ENCODE peak calls at places on chromosomes 3 and 15, in four cellular contexts. F is fibroblast of pulmonary artery, Z is fibroblast of mammary gland, M is thyroid gland. Y is an unnamed sample.
A peak's percentile ranks its signal among the peaks of the same experiment; 100 is the strongest.

GRCh38 chr3:159624616-159625015 is 364.0 kb upstream of the IL12A start:
- DNase-seq in F (no peak), Z (no peak), M (no peak), Y (no peak)

GRCh38 chr15:78831229-78832207 is 20.3 kb upstream of the ADAMTS7 start:
- DNase-seq in F (no peak), Z (no peak), M (no peak), Y (no peak)

GRCh38 chr3:177733936-177734335 is 536.7 kb upstream of the TBL1XR1 start:
- DNase-seq in F (no peak), Z (no peak), M (no peak), Y (no peak)

GRCh38 chr3:72176537-72177041 is 391.6 kb upstream of the PROK2 start:
- DNase-seq in F (no peak), Z (no peak), M (no peak), Y (no peak)

GRCh38 chr3:28348286-28348636 is 260 bp upstream of the ZCWPW2 start:
- DNase-seq in F (no peak), Z (peak; percentile 95), M (no peak), Y (no peak)

GRCh38 chr3:487580-487979 is 291.0 kb downstream of the CHL1 start:
- DNase-seq in F (no peak), Z (peak; percentile 24), M (no peak), Y (no peak)

GRCh38 chr15:67176195-67176971 is 78.1 kb downstream of the AAGAB start:
- DNase-seq in F (no peak), Z (no peak), M (peak; percentile 93), Y (no peak)

GRCh38 chr15:25501828-25502446 is 63.1 kb upstream of the UBE3A start:
- DNase-seq in F (peak; percentile 39), Z (peak; percentile 51), M (peak; percentile 72), Y (peak; percentile 11)

GRCh38 chr3:49416867-49417266 is 4.6 kb downstream of the TCTA start:
- DNase-seq in F (no peak), Z (no peak), M (no peak), Y (no peak)

GRCh38 chr15:30990036-30990435 is 1.4 kb downstream of the MTMR10 start:
- DNase-seq in F (no peak), Z (peak; percentile 3), M (no peak), Y (no peak)

GRCh38 chr3:48344867-48345507 is 11.5 kb upstream of the SPINK8 start:
- DNase-seq in F (no peak), Z (no peak), M (no peak), Y (no peak)

DNA sequence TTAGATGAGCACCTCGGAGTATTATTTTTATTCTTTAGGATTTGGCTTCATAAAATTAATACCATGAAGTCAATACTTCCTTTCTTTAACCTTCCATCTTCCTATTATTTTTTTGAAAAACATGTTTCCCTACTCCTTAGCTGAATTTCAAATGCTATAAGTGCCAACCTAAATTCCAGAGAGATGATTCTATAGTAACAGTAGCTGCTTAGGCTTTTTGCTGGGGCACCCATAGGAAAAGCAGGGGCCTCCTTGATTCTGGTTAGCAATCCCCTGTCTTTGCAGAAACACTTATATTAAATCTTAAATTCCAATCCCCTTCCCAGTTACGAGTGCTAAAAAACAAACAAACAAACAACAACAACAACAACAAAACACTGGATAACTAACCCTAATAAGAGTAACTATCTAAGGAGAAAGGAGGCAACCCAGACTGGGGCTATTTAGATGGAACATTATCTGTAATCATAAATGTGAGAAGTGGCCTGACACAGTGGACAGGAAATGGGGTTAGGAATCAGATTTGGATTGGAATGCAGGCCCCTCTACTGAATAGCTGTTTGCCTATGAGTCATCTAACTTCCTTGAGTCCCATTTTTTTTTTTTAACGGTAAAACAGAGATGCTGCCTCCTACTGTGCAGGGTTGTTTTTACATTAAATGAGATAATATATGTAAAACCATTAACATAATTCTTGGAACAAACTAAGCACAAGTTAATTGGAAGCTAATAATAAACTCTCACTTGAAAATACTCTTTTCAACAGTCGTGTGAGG is 148.1 kb downstream of the WDR72 start:
- DNase-seq in F (peak; percentile 4), Z (no peak), M (no peak), Y (peak; percentile 26)
- TF ChIP-seq CTCF in F (no peak), Z (no peak), M (no peak), Y (no peak)

DNA sequence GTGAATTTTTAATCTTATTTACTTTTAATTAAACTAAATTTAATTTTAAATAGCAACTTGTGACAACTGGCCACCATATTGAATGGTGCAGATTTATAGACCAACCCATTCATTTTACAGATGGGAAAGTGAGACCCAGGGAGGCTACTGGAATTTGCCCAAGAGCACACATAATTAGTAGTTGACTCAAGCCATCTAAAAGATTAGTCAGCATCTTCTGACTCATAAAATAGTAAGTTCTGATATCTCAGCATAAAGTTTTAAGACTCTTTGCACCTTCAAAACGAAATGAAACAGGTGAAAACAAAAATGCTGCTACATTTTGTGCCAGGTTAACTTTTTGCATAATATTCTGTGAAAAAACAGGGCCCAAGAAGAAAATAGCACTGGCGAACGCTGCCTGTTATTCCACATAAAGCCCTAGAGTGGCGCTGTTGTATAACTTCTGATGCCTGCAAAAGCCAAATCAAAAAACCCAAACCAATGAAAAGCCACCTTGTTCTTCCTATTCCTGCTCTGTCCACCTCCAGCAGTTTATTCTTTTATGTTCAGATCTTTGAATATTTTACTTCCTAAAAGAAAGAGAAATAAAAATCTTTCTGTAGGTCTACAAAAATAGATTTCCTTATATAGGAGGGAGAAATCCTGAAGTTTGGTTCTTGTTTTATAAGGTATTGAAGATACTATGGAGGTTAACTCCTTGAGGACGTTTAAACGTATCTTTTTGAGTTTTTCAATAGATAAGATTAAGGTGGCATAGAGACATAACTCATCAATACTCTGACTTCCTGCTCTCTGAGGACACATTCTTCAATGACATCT is 62.8 kb downstream of the OTOL1 start:
- DNase-seq in F (peak; percentile 59), Z (peak; percentile 77), M (peak; percentile 2), Y (peak; percentile 36)
- H3K4me3 ChIP-seq in F (no peak overlapping the region), Z (no peak overlapping the region), M (no peak overlapping the region), Y (no peak overlapping the region)

GRCh38 chr3:166955549-166955948 is 424.5 kb downstream of the ZBBX start:
- DNase-seq in F (no peak), Z (no peak), M (no peak), Y (no peak)
- TF ChIP-seq CTCF in F (no peak), Z (no peak), M (no peak), Y (no peak)

GRCh38 chr3:3189102-3189727 is 9.7 kb upstream of the CRBN start:
- DNase-seq in F (peak; percentile 46), Z (peak; percentile 31), M (no peak), Y (no peak)

GRCh38 chr3:3196148-3196861 is 16.8 kb upstream of the CRBN start:
- DNase-seq in F (peak; percentile 17), Z (peak; percentile 12), M (no peak), Y (no peak)

GRCh38 chr3:3189961-3190360 is 10.5 kb upstream of the CRBN start:
- DNase-seq in F (peak; percentile 46), Z (peak; percentile 7), M (no peak), Y (no peak)

GRCh38 chr3:3191675-3192480 is 12.4 kb upstream of the CRBN start:
- DNase-seq in F (peak; percentile 26), Z (no peak), M (no peak), Y (no peak)

DNA sequence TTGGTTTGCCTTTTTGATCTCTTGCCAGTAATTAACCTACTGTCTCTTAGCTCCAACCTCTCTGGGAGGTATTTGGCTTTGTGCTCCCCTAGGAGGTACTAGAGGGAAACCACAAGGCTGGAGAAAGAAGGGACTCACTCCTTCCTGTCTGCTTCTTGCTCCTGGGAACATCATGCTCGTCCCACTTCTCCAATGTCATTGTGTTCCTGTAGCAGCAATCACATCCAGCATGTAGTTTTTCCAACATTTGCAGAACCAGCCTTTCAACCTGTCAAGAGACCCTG is 12.9 kb upstream of the CRBN start:
- DNase-seq in F (no peak), Z (no peak), M (no peak), Y (no peak)
- H3K4me3 ChIP-seq in F (no peak overlapping the region), Z (no peak overlapping the region), M (no peak overlapping the region), Y (no peak overlapping the region)

GRCh38 chr15:81511160-81511559 is 137.1 kb upstream of the TMC3 start:
- DNase-seq in F (no peak), Z (peak; percentile 81), M (no peak), Y (peak; percentile 53)
- TF ChIP-seq CTCF in F (no peak), Z (no peak), M (no peak), Y (no peak)

GRCh38 chr3:184609861-184610365 is 48.3 kb downstream of the EPHB3 start:
- DNase-seq in F (no peak), Z (no peak), M (no peak), Y (no peak)
- H3K4me3 ChIP-seq in F (no peak overlapping the region), Z (no peak overlapping the region), M (no peak overlapping the region), Y (no peak overlapping the region)

GRCh38 chr15:62617741-62618140 is 424.8 kb upstream of the TPM1 start:
- DNase-seq in F (no peak), Z (peak; percentile 24), M (no peak), Y (no peak)

GRCh38 chr15:62619526-62619925 is 423.0 kb upstream of the TPM1 start:
- DNase-seq in F (no peak), Z (no peak), M (no peak), Y (no peak)

GRCh38 chr15:62616746-62617145 is 425.8 kb upstream of the TPM1 start:
- DNase-seq in F (no peak), Z (no peak), M (no peak), Y (no peak)

GRCh38 chr15:62619105-62619504 is 423.4 kb upstream of the TPM1 start:
- DNase-seq in F (no peak), Z (peak; percentile 22), M (no peak), Y (no peak)

DNA sequence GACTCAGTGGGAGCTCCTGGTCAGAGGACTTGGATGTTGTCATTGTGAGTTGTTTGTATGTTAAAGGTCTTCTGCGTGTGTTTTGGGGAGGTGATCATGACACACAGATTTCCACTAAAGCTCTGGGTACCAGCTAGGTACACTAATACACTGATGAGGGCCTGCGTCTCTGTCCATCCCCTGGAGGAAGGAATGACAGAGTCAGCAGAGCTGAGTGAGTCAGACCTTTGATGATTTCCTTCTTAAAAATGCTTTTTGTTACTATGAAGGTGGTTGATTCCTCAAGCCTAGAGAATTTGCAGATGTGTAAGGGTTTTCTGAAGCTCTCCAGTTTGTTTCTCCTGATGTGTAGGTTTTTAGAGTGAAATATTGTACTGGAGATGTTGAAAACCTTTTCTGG is 424.1 kb upstream of the TPM1 start:
- DNase-seq in F (peak; percentile 58), Z (peak; percentile 89), M (no peak), Y (peak; percentile 64)
- TF ChIP-seq CTCF in F (peak; percentile 48), Z (peak; percentile 64), M (no peak), Y (peak; percentile 64)

DNA sequence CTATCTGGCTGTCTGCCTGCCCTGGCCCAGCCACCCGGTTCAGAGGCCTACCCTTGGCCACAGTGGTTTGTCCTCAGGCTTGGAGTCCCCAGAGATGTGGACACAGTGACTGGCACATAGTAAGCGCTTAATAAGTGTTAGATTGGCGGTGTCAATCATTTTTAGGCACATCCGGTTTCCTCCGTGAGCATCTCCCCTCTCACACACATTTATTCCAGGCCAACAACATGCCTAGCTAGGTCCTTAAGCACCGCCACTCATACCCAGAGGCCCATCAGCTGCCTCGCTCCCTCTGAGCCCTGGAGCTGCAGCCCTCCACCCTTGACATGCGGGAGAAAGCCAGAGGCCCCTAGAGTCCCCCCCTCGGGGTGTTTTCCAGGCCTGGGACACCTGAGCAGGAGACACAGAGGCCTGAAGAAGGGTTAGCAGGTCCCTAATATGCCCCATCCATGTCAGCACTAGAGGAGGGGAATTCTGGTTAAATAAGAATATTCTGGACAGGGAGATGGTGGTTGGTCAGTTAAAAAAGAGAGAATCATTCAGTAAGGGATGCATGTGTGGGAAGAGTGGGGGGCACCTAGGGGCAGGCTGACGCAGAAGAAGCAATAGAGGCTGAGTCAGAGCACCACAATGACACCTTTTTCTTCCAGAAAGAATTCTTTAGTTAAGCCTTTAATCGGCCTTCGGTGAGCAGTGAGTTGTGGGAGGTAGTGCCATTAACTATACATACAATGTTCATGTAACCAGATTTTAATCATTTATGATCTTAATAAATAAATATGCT is 22.3 kb downstream of the NR2F2 start:
- DNase-seq in F (peak; percentile 46), Z (peak; percentile 64), M (no peak), Y (no peak)
- H3K4me3 ChIP-seq in F (no peak overlapping the region), Z (no peak overlapping the region), M (no peak overlapping the region), Y (no peak overlapping the region)